ENCODE peak calls at places on chromosomes 5 and 9, in nine cellular contexts. V is glutamatergic neuron; W is T-helper 1 cell; X is left ventricle myocardium inferior; H is prostate gland; N is RPMI8226; U is pons; T is stimulated activated CD4-positive, alpha-beta T cell treated with anti-CD3 and anti-CD28 coated beads, Interleukin-12 subunit alpha, Interleukin-12 subunit beta, amount 100 ng/mL, for 4 hours; L is Peyer's patch. B is an unnamed sample.

GRCh38 chr9:14165376-14166035 is 148.4 kb downstream of the NFIB start:
- DNase-seq in V (no peak), W (no peak), X (no peak), H (no peak), N (no peak), U (no peak), T (no peak), L (no peak), B (no peak)

GRCh38 chr5:43037929-43038510 is 2.1 kb downstream of the ANXA2R start:
- DNase-seq in V (no peak), W (peak), X (no peak), H (no peak), N (peak), U (peak), T (no peak), L (no peak), B (no peak)

GRCh38 chr5:41223962-41224361 is 10.6 kb upstream of the C6 start:
- DNase-seq in V (no peak), W (no peak), X (no peak), H (no peak), N (no peak), U (no peak), T (no peak), L (no peak), B (no peak)

GRCh38 chr5:108727154-108727638 is 20.5 kb upstream of the FER start:
- DNase-seq in V (peak), W (no peak), X (no peak), H (peak), N (no peak), U (peak), T (no peak), L (no peak), B (peak)

GRCh38 chr5:72137826-72138409 is 30.6 kb downstream of the MAP1B start:
- DNase-seq in V (no peak), W (no peak), X (no peak), H (no peak), N (no peak), U (peak), T (no peak), L (no peak), B (no peak)

GRCh38 chr9:2857564-2858198 is 13.8 kb upstream of the PUM3 start:
- DNase-seq in V (peak), W (peak), X (peak), H (peak), N (peak), U (peak), T (peak), L (no peak), B (peak)

GRCh38 chr9:130825051-130825651 is 9.9 kb upstream of the ABL1 start:
- DNase-seq in V (no peak), W (no peak), X (no peak), H (no peak), N (no peak), U (peak), T (no peak), L (no peak), B (peak)

GRCh38 chr5:140345919-140346347 is 470 bp downstream of the HBEGF start:
- DNase-seq in V (peak), W (no peak), X (peak), H (peak), N (no peak), U (peak), T (no peak), L (no peak), B (peak)

GRCh38 chr5:69265931-69266330 is 31.2 kb downstream of the CDK7 start:
- DNase-seq in V (peak), W (no peak), X (no peak), H (no peak), N (peak), U (no peak), T (no peak), L (no peak), B (peak)

GRCh38 chr9:69173891-69174644 is at the start of gene TJP2:
- DNase-seq in V (peak), W (no peak), X (peak), H (peak), N (peak), U (no peak), T (peak), L (peak), B (peak)

GRCh38 chr9:92191801-92192200 is 76.6 kb upstream of the SPTLC1 start:
- DNase-seq in V (no peak), W (no peak), X (no peak), H (no peak), N (no peak), U (no peak), T (no peak), L (no peak), B (peak)

GRCh38 chr9:127637322-127637847 is 25.3 kb downstream of the STXBP1 start:
- DNase-seq in V (no peak), W (no peak), X (no peak), H (peak), N (no peak), U (no peak), T (no peak), L (no peak), B (no peak)

GRCh38 chr5:67303356-67303755 is 106.8 kb upstream of the CD180 start:
- DNase-seq in V (no peak), W (no peak), X (no peak), H (no peak), N (no peak), U (no peak), T (no peak), L (no peak), B (no peak)

GRCh38 chr5:136686192-136686872 is 321.0 kb upstream of the TRPC7 start:
- DNase-seq in V (no peak), W (no peak), X (no peak), H (no peak), N (peak), U (no peak), T (no peak), L (no peak), B (peak)

GRCh38 chr9:89038354-89039091 is 47.3 kb downstream of the S1PR3 start:
- DNase-seq in V (no peak), W (no peak), X (no peak), H (no peak), N (no peak), U (peak), T (no peak), L (no peak), B (no peak)

GRCh38 chr9:118631956-118632355 is 737.3 kb downstream of the BRINP1 start:
- DNase-seq in V (no peak), W (no peak), X (no peak), H (no peak), N (no peak), U (no peak), T (no peak), L (no peak), B (no peak)

GRCh38 chr5:136080483-136081180 is 51.8 kb downstream of the TGFBI start:
- DNase-seq in V (peak), W (peak), X (peak), H (peak), N (peak), U (peak), T (peak), L (peak), B (no peak)

GRCh38 chr9:15541862-15542261 is 11.0 kb upstream of the CCDC171 start:
- DNase-seq in V (no peak), W (no peak), X (no peak), H (no peak), N (no peak), U (no peak), T (no peak), L (no peak), B (peak)

GRCh38 chr5:178429541-178430186 is 160.5 kb downstream of the COL23A1 start:
- DNase-seq in V (no peak), W (no peak), X (no peak), H (peak), N (no peak), U (no peak), T (no peak), L (no peak), B (no peak)

GRCh38 chr9:27189426-27189825 is 80.4 kb downstream of the TEK start:
- DNase-seq in V (no peak), W (no peak), X (no peak), H (no peak), N (no peak), U (no peak), T (no peak), L (no peak), B (no peak)

GRCh38 chr5:125659316-125660071 is 763.7 kb upstream of the GRAMD2B start:
- DNase-seq in V (no peak), W (no peak), X (no peak), H (no peak), N (no peak), U (peak), T (no peak), L (no peak), B (no peak)